ENCODE peak calls at places on chromosomes 2 and 18, in six cellular contexts. O is brain microvascular endothelial cell, H is prostate gland, X is choroid plexus epithelial cell, G is upper lobe of left lung, Z is osteoblast. L is an unnamed sample.
A peak's percentile ranks its signal among the peaks of the same experiment; 100 is the strongest.

GRCh38 chr2:54872783-54873182 is 149.3 kb downstream of the EML6 start:
- DNase-seq in O (no peak), H (no peak), X (no peak), G (no peak), Z (no peak), L (no peak)

GRCh38 chr18:2412261-2412660 is 159.0 kb downstream of the METTL4 start:
- DNase-seq in O (no peak), H (no peak), X (no peak), G (no peak), Z (no peak), L (no peak)

GRCh38 chr2:152513681-152514080 is 178.7 kb downstream of the FMNL2 start:
- DNase-seq in O (peak; percentile 82), H (no peak), X (peak; percentile 55), G (no peak), Z (no peak), L (no peak)

GRCh38 chr2:24899361-24899760 is 20.7 kb downstream of the ADCY3 start:
- DNase-seq in O (no peak), H (no peak), X (no peak), G (no peak), Z (no peak), L (no peak)

GRCh38 chr2:70948350-70949003 is 12.8 kb downstream of the ATP6V1B1 start:
- DNase-seq in O (peak; percentile 66), H (peak; percentile 67), X (peak; percentile 79), G (peak; percentile 76), Z (peak; percentile 95), L (no peak)

GRCh38 chr2:144942516-144943256 is 422.8 kb upstream of the ZEB2 start:
- DNase-seq in O (peak; percentile 77), H (no peak), X (peak; percentile 80), G (no peak), Z (no peak), L (no peak)

GRCh38 chr2:8247905-8248622 is 433.8 kb upstream of the ID2 start:
- DNase-seq in O (peak; percentile 1), H (no peak), X (no peak), G (no peak), Z (no peak), L (no peak)

GRCh38 chr2:143842836-143843235 is 677.1 kb downstream of the ZEB2 start:
- DNase-seq in O (no peak), H (no peak), X (no peak), G (no peak), Z (no peak), L (no peak)

GRCh38 chr2:216107760-216108159 is 1.4 kb upstream of the XRCC5 start:
- DNase-seq in O (no peak), H (no peak), X (no peak), G (no peak), Z (no peak), L (no peak)

GRCh38 chr18:62258606-62259005 is 66.5 kb upstream of the TNFRSF11A start:
- DNase-seq in O (no peak), H (no peak), X (no peak), G (no peak), Z (no peak), L (no peak)

GRCh38 chr2:158967731-158968395 is 577 bp upstream of the TANC1 start:
- DNase-seq in O (peak; percentile 39), H (peak; percentile 49), X (peak; percentile 56), G (peak; percentile 49), Z (peak; percentile 68), L (no peak)

GRCh38 chr2:115314157-115314556 is 871.7 kb downstream of the DPP10 start:
- DNase-seq in O (no peak), H (no peak), X (no peak), G (no peak), Z (no peak), L (no peak)

GRCh38 chr2:24238158-24238557 is 63.3 kb downstream of the FAM228A start:
- DNase-seq in O (no peak), H (no peak), X (no peak), G (no peak), Z (no peak), L (no peak)

GRCh38 chr2:238097988-238098853 is 1.9 kb upstream of the ESPNL start:
- DNase-seq in O (no peak), H (no peak), X (peak; percentile 68), G (peak; percentile 43), Z (peak; percentile 93), L (no peak)

GRCh38 chr2:133884739-133885381 is 316.6 kb upstream of the NCKAP5 start:
- DNase-seq in O (peak; percentile 14), H (no peak), X (peak; percentile 48), G (no peak), Z (no peak), L (peak; percentile 3)

GRCh38 chr2:175309799-175310198 is 128.3 kb upstream of the ATP5MC3 start:
- DNase-seq in O (peak; percentile 1), H (no peak), X (peak; percentile 40), G (no peak), Z (no peak), L (no peak)

GRCh38 chr18:36089001-36089400 is 21.6 kb upstream of the RPRD1A start:
- DNase-seq in O (no peak), H (no peak), X (no peak), G (no peak), Z (no peak), L (no peak)

GRCh38 chr2:239566995-239567580 is 166.3 kb upstream of the HDAC4 start:
- DNase-seq in O (no peak), H (no peak), X (no peak), G (no peak), Z (no peak), L (no peak)

GRCh38 chr2:41928593-41928992 is 119.2 kb upstream of the PKDCC start:
- DNase-seq in O (peak; percentile 67), H (no peak), X (peak; percentile 87), G (no peak), Z (peak; percentile 88), L (no peak)

DNA sequence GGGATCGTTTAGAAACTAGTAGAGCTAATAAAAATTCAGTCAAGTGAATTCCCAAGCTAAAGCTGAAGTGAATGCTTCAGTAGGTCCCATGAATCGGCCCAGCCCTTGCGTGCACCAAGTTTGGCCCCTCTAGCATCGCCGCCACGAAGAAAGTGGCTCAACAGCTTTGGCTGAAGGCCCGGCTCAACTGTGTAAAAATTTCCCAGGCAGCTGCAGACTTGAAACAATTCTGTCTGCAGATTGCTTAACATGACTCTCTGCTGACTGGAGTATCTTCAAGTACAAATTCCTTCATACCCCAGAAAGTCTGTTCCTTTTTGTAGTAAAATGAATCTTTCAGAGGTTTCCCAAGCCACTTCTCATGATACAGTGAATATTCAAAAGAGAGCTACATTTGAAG is 32.7 kb downstream of the ALMS1 start:
- DNase-seq in O (peak; percentile 24), H (peak; percentile 46), X (peak; percentile 89), G (peak; percentile 76), Z (peak; percentile 66), L (peak; percentile 40)
- H3K4me3 ChIP-seq in O (no peak overlapping the region), H (no peak overlapping the region), X (no peak overlapping the region), G (no peak overlapping the region), Z (peak overlapping the region; percentile 22), L (no peak overlapping the region)

GRCh38 chr2:96319396-96319795 is 5.7 kb upstream of the ITPRIPL1 start:
- DNase-seq in O (no peak), H (no peak), X (no peak), G (no peak), Z (no peak), L (no peak)
- H3K4me3 ChIP-seq in O (no peak overlapping the region), H (no peak overlapping the region), X (no peak overlapping the region), G (no peak overlapping the region), Z (no peak overlapping the region), L (no peak overlapping the region)

GRCh38 chr2:29430382-29431112 is 315.3 kb downstream of the CLIP4 start:
- DNase-seq in O (no peak), H (no peak), X (no peak), G (no peak), Z (no peak), L (no peak)

GRCh38 chr2:29431485-29431884 is 316.3 kb downstream of the CLIP4 start:
- DNase-seq in O (no peak), H (no peak), X (no peak), G (no peak), Z (no peak), L (no peak)

DNA sequence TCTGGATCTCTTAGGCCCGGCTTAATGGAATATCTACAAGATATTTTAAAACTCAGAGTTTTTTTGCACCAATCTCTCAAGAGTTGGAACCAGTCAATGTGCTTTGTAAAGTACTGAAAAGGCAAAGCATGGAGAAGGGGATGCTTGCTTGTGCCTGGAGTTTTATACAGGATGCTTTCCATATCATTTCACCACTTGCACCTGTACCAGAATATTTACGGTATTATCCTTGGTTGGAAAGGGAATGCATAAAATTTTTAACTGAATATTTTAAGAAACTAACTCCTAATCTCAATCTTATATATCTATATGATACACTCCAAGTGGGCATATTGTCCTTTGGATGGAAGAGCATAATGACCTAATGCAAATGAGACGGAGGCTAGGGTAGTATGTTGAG is 318.7 kb downstream of the CLIP4 start:
- DNase-seq in O (no peak), H (no peak), X (no peak), G (no peak), Z (no peak), L (no peak)
- H3K4me3 ChIP-seq in O (no peak overlapping the region), H (no peak overlapping the region), X (no peak overlapping the region), G (no peak overlapping the region), Z (no peak overlapping the region), L (no peak overlapping the region)

DNA sequence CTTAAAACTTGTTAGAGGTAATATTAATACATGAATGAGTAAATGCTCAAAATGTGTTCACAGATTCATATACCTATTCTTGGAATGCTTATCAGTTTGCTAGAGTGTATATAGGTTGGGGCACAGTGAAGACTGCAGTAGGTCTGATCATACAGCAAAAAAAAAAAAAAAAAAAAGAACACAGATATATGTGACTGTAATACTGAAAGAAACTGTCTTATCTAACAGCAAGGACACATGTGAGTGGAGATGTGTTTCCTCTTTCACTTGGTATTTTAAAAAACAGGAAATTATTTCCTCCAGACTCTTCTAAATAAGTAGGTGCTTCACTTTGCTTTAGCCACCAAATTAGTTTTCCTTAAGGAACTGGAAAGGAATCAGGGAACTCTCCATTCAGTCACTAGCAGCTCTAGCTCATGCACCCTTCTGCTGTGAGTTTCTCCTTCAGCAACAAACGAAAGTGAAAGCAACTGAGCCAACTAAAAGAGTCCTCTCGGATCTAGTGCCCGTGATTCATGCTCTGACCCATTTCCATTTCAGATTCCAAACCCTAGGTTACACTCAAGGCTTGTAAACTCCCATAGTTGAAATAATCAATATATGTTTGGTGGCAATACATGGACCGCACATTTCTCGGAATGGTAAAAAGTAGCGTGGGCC is 98.5 kb downstream of the DSEL start:
- DNase-seq in O (peak; percentile 57), H (no peak), X (peak; percentile 78), G (no peak), Z (peak; percentile 79), L (no peak)
- H3K4me3 ChIP-seq in O (no peak overlapping the region), H (no peak overlapping the region), X (peak overlapping the region; percentile 19), G (peak overlapping the region; percentile 36), Z (peak overlapping the region; percentile 59), L (no peak overlapping the region)

DNA sequence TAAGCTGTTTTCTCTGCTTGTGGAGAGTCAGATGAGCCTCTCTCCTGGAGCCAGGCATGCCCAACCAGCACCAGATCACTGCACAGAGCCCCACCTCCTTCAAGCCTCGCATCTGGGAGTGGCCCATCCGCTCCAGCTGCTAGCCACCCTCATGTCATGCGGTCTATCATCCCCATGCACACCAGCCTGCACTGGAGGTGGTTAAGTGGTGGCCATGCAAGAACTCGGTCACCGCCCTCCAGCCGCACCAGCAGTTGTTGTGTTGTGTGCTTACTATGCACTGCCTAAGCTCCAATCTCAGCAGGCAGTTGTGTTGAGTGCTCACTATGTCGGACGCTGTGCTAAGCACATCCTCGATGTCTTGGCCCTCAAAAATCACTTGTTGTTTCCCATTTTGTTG is 177.9 kb upstream of the SLC14A2 start:
- DNase-seq in O (no peak), H (no peak), X (no peak), G (no peak), Z (no peak), L (no peak)
- H3K4me3 ChIP-seq in O (no peak overlapping the region), H (no peak overlapping the region), X (no peak overlapping the region), G (no peak overlapping the region), Z (no peak overlapping the region), L (no peak overlapping the region)

L was measured in AG04449.